ENCODE peak calls at places on chromosome X, in five cellular contexts. S, A, E, R and U are unnamed samples.

GRCh38 chrX:54807524-54808108 is at the start of gene MAGED2:
- DNase-seq in R (peak; percentile 5), S (peak; percentile 16), E (peak; percentile 53), A (no peak), U (peak; percentile 45)

GRCh38 chrX:1126738-1127137 is 85.7 kb downstream of the CRLF2 start:
- DNase-seq in R (no peak), E (no peak), A (no peak), S (no peak), U (no peak)

GRCh38 chrX:38004046-38004445 is 2.3 kb upstream of the SYTL5 start:
- DNase-seq in S (no peak), R (no peak), E (no peak), A (peak; percentile 51), U (no peak)

GRCh38 chrX:19121898-19122640 is at the start of gene ADGRG2:
- DNase-seq in S (peak; percentile 11), A (peak; percentile 17), R (no peak), E (peak; percentile 63), U (peak; percentile 58)

GRCh38 chrX:46611658-46612362 is 38.2 kb downstream of the CHST7 start:
- DNase-seq in E (no peak), R (no peak), A (no peak), S (no peak), U (no peak)

GRCh38 chrX:70478521-70478920 is 33.9 kb downstream of the DLG3 start:
- DNase-seq in S (no peak), E (no peak), A (no peak), R (no peak), U (no peak)

GRCh38 chrX:41529221-41529620 is 82.1 kb downstream of the NYX start:
- DNase-seq in R (no peak), S (no peak), A (no peak), E (no peak), U (no peak)

GRCh38 chrX:100090931-100091330 is 319.1 kb downstream of the PCDH19 start:
- DNase-seq in R (no peak), E (no peak), A (no peak), S (no peak), U (no peak)